ENCODE peak calls at places on chromosomes 6 and 20, in five cellular contexts. One of them, this sample, is unnamed.

GRCh38 chr20:44218441-44218840 is 7.9 kb upstream of the OSER1 start:
- DNase-seq in GM23338: no peak
- DNase-seq in NCI-H1105: no peak
- DNase-seq in EL: no peak
- DNase-seq in NCI-H1092 treated with DMSO at 0.1 percent for 48 hours: no peak
- DNase-seq in this sample: peak; percentile 8

GRCh38 chr6:126118058-126118759 is 131.9 kb downstream of the TRMT11 start:
- DNase-seq in GM23338: no peak
- DNase-seq in NCI-H1105: no peak
- DNase-seq in EL: no peak
- DNase-seq in NCI-H1092 treated with DMSO at 0.1 percent for 48 hours: peak; percentile 8
- DNase-seq in this sample: peak; percentile 8

GRCh38 chr6:139732451-139732850 is 358.0 kb upstream of the CITED2 start:
- DNase-seq in GM23338: no peak
- DNase-seq in NCI-H1105: no peak
- DNase-seq in EL: peak; percentile 61
- DNase-seq in NCI-H1092 treated with DMSO at 0.1 percent for 48 hours: no peak
- DNase-seq in this sample: peak; percentile 86

GRCh38 chr6:111119550-111120329 is 32.4 kb downstream of the SLC16A10 start:
- DNase-seq in GM23338: no peak
- DNase-seq in NCI-H1105: no peak
- DNase-seq in EL: no peak
- DNase-seq in NCI-H1092 treated with DMSO at 0.1 percent for 48 hours: no peak
- DNase-seq in this sample: no peak

GRCh38 chr6:156991971-156992370 is 214.8 kb downstream of the ARID1B start:
- DNase-seq in GM23338: no peak
- DNase-seq in NCI-H1105: no peak
- DNase-seq in EL: peak; percentile 18
- DNase-seq in NCI-H1092 treated with DMSO at 0.1 percent for 48 hours: no peak
- DNase-seq in this sample: no peak

GRCh38 chr6:118284736-118285360 is 263.2 kb upstream of the PLN start:
- DNase-seq in GM23338: peak; percentile 13
- DNase-seq in NCI-H1105: peak; percentile 35
- DNase-seq in EL: peak; percentile 6
- DNase-seq in NCI-H1092 treated with DMSO at 0.1 percent for 48 hours: peak; percentile 14
- DNase-seq in this sample: no peak

GRCh38 chr20:2387180-2387577 is 6.5 kb downstream of the TGM6 start:
- DNase-seq in GM23338: peak; percentile 74
- DNase-seq in NCI-H1105: peak; percentile 16
- DNase-seq in EL: peak; percentile 59
- DNase-seq in NCI-H1092 treated with DMSO at 0.1 percent for 48 hours: no peak
- DNase-seq in this sample: no peak

GRCh38 chr6:72374864-72375263 is 247.0 kb upstream of the KCNQ5 start:
- DNase-seq in GM23338: peak; percentile 53
- DNase-seq in NCI-H1105: no peak
- DNase-seq in EL: no peak
- DNase-seq in NCI-H1092 treated with DMSO at 0.1 percent for 48 hours: no peak
- DNase-seq in this sample: no peak

GRCh38 chr20:3801846-3802245 is 5.7 kb downstream of the CDC25B start:
- DNase-seq in GM23338: no peak
- DNase-seq in NCI-H1105: no peak
- DNase-seq in EL: no peak
- DNase-seq in NCI-H1092 treated with DMSO at 0.1 percent for 48 hours: no peak
- DNase-seq in this sample: no peak

GRCh38 chr20:36097751-36098151 is 56.8 kb upstream of the EPB41L1 start:
- DNase-seq in GM23338: peak; percentile 88
- DNase-seq in NCI-H1105: no peak
- DNase-seq in EL: no peak
- DNase-seq in NCI-H1092 treated with DMSO at 0.1 percent for 48 hours: no peak
- DNase-seq in this sample: no peak

GRCh38 chr20:52060794-52061714 is 130.5 kb downstream of the ZFP64 start:
- DNase-seq in GM23338: peak; percentile 81
- DNase-seq in NCI-H1105: no peak
- DNase-seq in EL: peak; percentile 26
- DNase-seq in NCI-H1092 treated with DMSO at 0.1 percent for 48 hours: no peak
- DNase-seq in this sample: peak; percentile 51

GRCh38 chr6:82589509-82590206 is 226.0 kb downstream of the TPBG start:
- DNase-seq in GM23338: peak; percentile 75
- DNase-seq in NCI-H1105: no peak
- DNase-seq in EL: peak; percentile 95
- DNase-seq in NCI-H1092 treated with DMSO at 0.1 percent for 48 hours: peak; percentile 64
- DNase-seq in this sample: peak; percentile 85

GRCh38 chr6:8085053-8085511 is 17.3 kb downstream of the EEF1E1 start:
- DNase-seq in GM23338: no peak
- DNase-seq in NCI-H1105: no peak
- DNase-seq in EL: peak; percentile 97
- DNase-seq in NCI-H1092 treated with DMSO at 0.1 percent for 48 hours: no peak
- DNase-seq in this sample: peak; percentile 95

GRCh38 chr6:20661721-20662120 is 127.5 kb downstream of the CDKAL1 start:
- DNase-seq in GM23338: peak; percentile 29
- DNase-seq in NCI-H1105: peak; percentile 94
- DNase-seq in EL: no peak
- DNase-seq in NCI-H1092 treated with DMSO at 0.1 percent for 48 hours: no peak
- DNase-seq in this sample: no peak

GRCh38 chr20:5309971-5310370 is 6.8 kb downstream of the PROKR2 start:
- DNase-seq in GM23338: no peak
- DNase-seq in NCI-H1105: no peak
- DNase-seq in EL: no peak
- DNase-seq in NCI-H1092 treated with DMSO at 0.1 percent for 48 hours: no peak
- DNase-seq in this sample: peak; percentile 17

GRCh38 chr6:32840604-32841246 is 2.2 kb upstream of the TAP2 start:
- DNase-seq in GM23338: no peak
- DNase-seq in NCI-H1105: no peak
- DNase-seq in EL: no peak
- DNase-seq in NCI-H1092 treated with DMSO at 0.1 percent for 48 hours: no peak
- DNase-seq in this sample: no peak

GRCh38 chr6:30542404-30542725 is 13.9 kb downstream of the GNL1 start:
- DNase-seq in GM23338: no peak
- DNase-seq in NCI-H1105: no peak
- DNase-seq in EL: no peak
- DNase-seq in NCI-H1092 treated with DMSO at 0.1 percent for 48 hours: no peak
- DNase-seq in this sample: no peak

GRCh38 chr6:170152111-170152926 is 138.6 kb downstream of the DLL1 start:
- DNase-seq in GM23338: no peak
- DNase-seq in NCI-H1105: no peak
- DNase-seq in EL: no peak
- DNase-seq in NCI-H1092 treated with DMSO at 0.1 percent for 48 hours: peak; percentile 76
- DNase-seq in this sample: no peak

GRCh38 chr6:36755435-36756348 is 58.1 kb downstream of the RAB44 start:
- DNase-seq in GM23338: no peak
- DNase-seq in NCI-H1105: no peak
- DNase-seq in EL: peak; percentile 73
- DNase-seq in NCI-H1092 treated with DMSO at 0.1 percent for 48 hours: no peak
- DNase-seq in this sample: no peak

GRCh38 chr6:79997728-79998127 is 6.7 kb upstream of the TTK start:
- DNase-seq in GM23338: no peak
- DNase-seq in NCI-H1105: no peak
- DNase-seq in EL: no peak
- DNase-seq in NCI-H1092 treated with DMSO at 0.1 percent for 48 hours: no peak
- DNase-seq in this sample: no peak

GRCh38 chr6:123064038-123064437 is 68.0 kb downstream of the CLVS2 start:
- DNase-seq in GM23338: no peak
- DNase-seq in NCI-H1105: no peak
- DNase-seq in EL: no peak
- DNase-seq in NCI-H1092 treated with DMSO at 0.1 percent for 48 hours: no peak
- DNase-seq in this sample: no peak

GRCh38 chr20:20763652-20764051 is 51.2 kb upstream of the RALGAPA2 start:
- DNase-seq in GM23338: no peak
- DNase-seq in NCI-H1105: no peak
- DNase-seq in EL: no peak
- DNase-seq in NCI-H1092 treated with DMSO at 0.1 percent for 48 hours: no peak
- DNase-seq in this sample: no peak

GRCh38 chr20:20192366-20192765 is 140.0 kb downstream of the CFAP61 start:
- DNase-seq in GM23338: no peak
- DNase-seq in NCI-H1105: no peak
- DNase-seq in EL: no peak
- DNase-seq in NCI-H1092 treated with DMSO at 0.1 percent for 48 hours: no peak
- DNase-seq in this sample: no peak

GRCh38 chr6:100186552-100186951 is 192.5 kb upstream of the MCHR2 start:
- DNase-seq in GM23338: no peak
- DNase-seq in NCI-H1105: no peak
- DNase-seq in EL: peak; percentile 20
- DNase-seq in NCI-H1092 treated with DMSO at 0.1 percent for 48 hours: no peak
- DNase-seq in this sample: peak; percentile 39